ENCODE peak calls at places on chromosome 21, in six cellular contexts. A is GM23338, M is endodermal cell, F is uterus, W is Panc1, L is IMR-90. N is an unnamed sample.

GRCh38 chr21:25183577-25183976 is 423.7 kb downstream of the MRPL39 start:
- DNase-seq in A (no peak), M (no peak), F (no peak), W (no peak), L (no peak), N (no peak)

GRCh38 chr21:27812279-27812678 is 845.4 kb upstream of the ADAMTS5 start:
- DNase-seq in A (no peak), M (no peak), F (no peak), W (no peak), L (peak; percentile 50), N (no peak)

GRCh38 chr21:36202721-36203602 is 46.3 kb downstream of the DOP1B start:
- DNase-seq in A (no peak), M (no peak), F (no peak), W (no peak), L (peak; percentile 47), N (no peak)

GRCh38 chr21:35697321-35697808 is 363.0 kb downstream of the SETD4 start:
- DNase-seq in A (no peak), M (no peak), F (no peak), W (no peak), L (peak; percentile 35), N (no peak)

GRCh38 chr21:17081193-17081592 is 431.6 kb upstream of the CXADR start:
- DNase-seq in A (no peak), M (no peak), F (no peak), W (no peak), L (no peak), N (no peak)

GRCh38 chr21:28640326-28640725 is 352.4 kb downstream of the LTN1 start:
- DNase-seq in A (no peak), M (no peak), F (no peak), W (no peak), L (no peak), N (no peak)

GRCh38 chr21:38984568-38984967 is 178.8 kb downstream of the ETS2 start:
- DNase-seq in A (no peak), M (no peak), F (no peak), W (no peak), L (no peak), N (no peak)

GRCh38 chr21:15204140-15204774 is 139.5 kb upstream of the NRIP1 start:
- DNase-seq in A (no peak), M (no peak), F (no peak), W (no peak), L (no peak), N (no peak)

GRCh38 chr21:40516336-40516735 is 330.6 kb downstream of the DSCAM start:
- DNase-seq in A (peak; percentile 52), M (peak; percentile 67), F (no peak), W (no peak), L (no peak), N (no peak)

GRCh38 chr21:18249542-18250152 is 5.0 kb downstream of the CHODL start:
- DNase-seq in A (peak; percentile 67), M (peak; percentile 53), F (no peak), W (no peak), L (no peak), N (no peak)

GRCh38 chr21:22083899-22084298 is 1085.7 kb downstream of the NCAM2 start:
- DNase-seq in A (no peak), M (no peak), F (no peak), W (no peak), L (no peak), N (no peak)

GRCh38 chr21:30979054-30979453 is 59.2 kb downstream of the KRTAP19-8 start:
- DNase-seq in A (no peak), M (no peak), F (no peak), W (no peak), L (no peak), N (no peak)

GRCh38 chr21:25572895-25573310 is 34.4 kb downstream of the MRPL39 start:
- DNase-seq in A (no peak), M (no peak), F (no peak), W (no peak), L (peak; percentile 59), N (no peak)

GRCh38 chr21:35190201-35190701 is 141.1 kb upstream of the RUNX1 start:
- DNase-seq in A (no peak), M (no peak), F (no peak), W (peak; percentile 43), L (peak; percentile 21), N (no peak)

GRCh38 chr21:15192243-15192642 is 127.4 kb upstream of the NRIP1 start:
- DNase-seq in A (no peak), M (no peak), F (peak; percentile 23), W (no peak), L (no peak), N (no peak)

GRCh38 chr21:31893841-31894240 is 21.0 kb downstream of the HUNK start:
- DNase-seq in A (no peak), M (peak; percentile 17), F (no peak), W (no peak), L (no peak), N (no peak)

GRCh38 chr21:31446206-31446900 is 102.3 kb upstream of the TIAM1 start:
- DNase-seq in A (no peak), M (no peak), F (no peak), W (no peak), L (no peak), N (no peak)

DNA sequence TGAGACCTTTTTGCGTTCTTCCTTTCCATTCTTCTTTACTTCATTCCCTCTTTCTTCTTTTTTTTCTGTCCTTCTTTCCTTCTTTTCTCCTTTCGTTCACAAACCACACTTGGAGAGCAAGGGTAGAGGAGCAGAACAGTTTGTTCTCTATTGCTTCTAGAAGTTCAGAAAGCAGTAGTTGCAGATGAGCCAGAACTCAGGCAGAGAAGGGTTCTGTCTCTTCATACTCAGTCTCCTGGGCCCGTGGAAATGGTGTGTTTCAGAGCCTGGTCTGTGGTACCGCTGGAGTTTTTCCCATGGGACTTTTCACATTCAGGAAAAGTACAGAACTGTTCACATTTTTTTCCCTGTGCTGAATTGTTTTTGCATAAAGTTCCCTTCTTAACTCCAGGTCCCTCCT is 87.0 kb downstream of the ATP5PO start:
- DNase-seq in A (no peak), M (no peak), F (no peak), W (no peak), L (no peak), N (no peak)
- H3K27ac ChIP-seq in A (no peak overlapping the region), M (no peak overlapping the region), F (peak overlapping the region; percentile 43), W (no peak overlapping the region), L (no peak overlapping the region), N (no peak overlapping the region)

GRCh38 chr21:41772351-41773080 is 5.7 kb upstream of the RIPK4 start:
- DNase-seq in A (no peak), M (peak; percentile 65), F (no peak), W (no peak), L (no peak), N (no peak)
- TF ChIP-seq CTCF in A (peak; percentile 14), M (peak; percentile 36), F (no peak), W (no peak), L (no peak), N (no peak)

GRCh38 chr21:43759651-43760050 is 16.5 kb downstream of the CSTB start:
- DNase-seq in A (no peak), M (no peak), F (no peak), W (no peak), L (no peak), N (no peak)
- H3K27ac ChIP-seq in A (no peak overlapping the region), M (no peak overlapping the region), F (peak overlapping the region; percentile 74), W (no peak overlapping the region), L (no peak overlapping the region), N (no peak overlapping the region)

GRCh38 chr21:37658121-37658993 is 257.9 kb downstream of the KCNJ6 start:
- DNase-seq in A (no peak), M (no peak), F (peak; percentile 33), W (no peak), L (no peak), N (no peak)

GRCh38 chr21:37656899-37657298 is 259.4 kb downstream of the KCNJ6 start:
- DNase-seq in A (no peak), M (no peak), F (no peak), W (no peak), L (no peak), N (no peak)

GRCh38 chr21:37659874-37660273 is 256.4 kb downstream of the KCNJ6 start:
- DNase-seq in A (no peak), M (no peak), F (no peak), W (no peak), L (no peak), N (no peak)

GRCh38 chr21:37660709-37661108 is 255.5 kb downstream of the KCNJ6 start:
- DNase-seq in A (no peak), M (no peak), F (no peak), W (no peak), L (no peak), N (no peak)

DNA sequence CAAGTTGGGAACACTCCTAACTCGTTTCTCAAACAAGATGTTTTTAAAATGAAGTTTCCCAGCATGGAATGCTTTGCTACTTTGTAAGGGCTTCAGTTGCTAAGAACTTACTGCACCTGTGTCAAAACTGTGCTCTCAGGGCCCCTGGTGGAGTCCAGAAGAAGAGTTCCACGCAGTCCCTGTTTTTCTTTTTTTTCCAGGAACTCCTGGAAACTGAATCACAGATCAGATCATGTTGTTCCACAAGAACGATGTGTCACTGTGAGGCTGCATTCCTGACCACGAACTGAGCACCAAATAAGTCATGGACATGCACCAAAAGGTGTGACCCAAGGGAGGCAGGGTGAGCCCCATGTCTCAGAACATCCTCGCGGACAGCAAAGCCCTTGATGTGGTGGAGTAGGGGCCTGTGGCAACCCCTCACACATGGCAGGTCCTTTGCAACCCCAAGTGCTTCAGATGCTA is 257.2 kb downstream of the KCNJ6 start:
- DNase-seq in A (no peak), M (no peak), F (peak; percentile 73), W (no peak), L (peak; percentile 72), N (no peak)
- TF ChIP-seq CTCF in A (no peak), M (peak; percentile 45), F (peak; percentile 15), W (no peak), L (peak; percentile 33), N (no peak)

DNA sequence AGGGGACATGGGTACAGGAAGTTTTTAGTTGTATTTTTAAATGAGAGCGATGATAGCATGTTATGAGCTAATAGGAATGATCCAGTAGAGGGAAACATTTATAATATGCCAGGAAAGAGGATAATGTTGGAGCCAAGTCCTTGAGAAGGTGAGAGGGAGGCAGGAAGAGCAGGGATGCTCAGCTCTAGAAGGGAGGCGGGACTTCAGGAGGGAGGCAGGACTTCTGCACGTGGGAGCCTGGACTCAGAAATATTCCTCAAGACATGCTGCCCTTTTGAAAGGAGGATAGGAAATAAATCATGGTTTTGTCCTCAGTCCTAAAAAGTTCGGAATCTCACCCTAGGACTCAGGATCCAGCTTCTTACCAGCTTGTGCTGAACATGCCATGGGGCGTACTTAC is 5.9 kb downstream of the ADARB1 start:
- DNase-seq in A (no peak), M (peak; percentile 23), F (peak; percentile 39), W (no peak), L (no peak), N (no peak)
- H3K27ac ChIP-seq in A (no peak overlapping the region), M (no peak overlapping the region), F (peak overlapping the region; percentile 67), W (no peak overlapping the region), L (no peak overlapping the region), N (peak overlapping the region; percentile 64)

GRCh38 chr21:44360174-44360573 is 6.8 kb downstream of the TRPM2 start:
- DNase-seq in A (no peak), M (no peak), F (no peak), W (no peak), L (no peak), N (peak; percentile 79)
- TF ChIP-seq CTCF in A (no peak), M (peak; percentile 61), F (no peak), W (no peak), L (no peak), N (peak; percentile 14)

DNA sequence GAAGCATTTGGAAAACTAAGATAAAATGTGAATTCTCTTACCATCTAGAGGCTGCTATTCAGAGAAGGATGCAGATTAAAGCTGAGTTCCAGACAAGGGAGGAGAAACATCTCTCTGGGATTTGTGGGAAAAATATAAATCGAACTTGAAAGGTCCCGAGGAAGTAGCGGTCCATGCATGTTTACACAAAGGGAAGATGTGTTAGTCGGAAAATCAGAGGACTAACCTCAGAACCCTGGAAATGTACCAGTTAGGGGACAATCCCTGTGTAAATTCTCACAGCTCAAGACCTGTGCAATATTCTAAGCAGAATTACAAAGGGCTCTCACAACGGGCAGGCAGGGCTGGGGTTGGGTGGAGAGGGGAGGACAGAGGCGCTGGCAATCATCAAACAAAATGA is 47.8 kb downstream of the KCNJ6 start:
- DNase-seq in A (no peak), M (no peak), F (no peak), W (no peak), L (no peak), N (no peak)
- H3K27ac ChIP-seq in A (no peak overlapping the region), M (no peak overlapping the region), F (no peak overlapping the region), W (no peak overlapping the region), L (no peak overlapping the region), N (no peak overlapping the region)

N was measured in spleen.